ENCODE peak calls at places on chromosomes 4 and X, in six cellular contexts. C is fibroblast of lung, H is mammary epithelial cell, G is astrocyte, Z is IMR-90, U is Karpas-422. W is an unnamed sample.

GRCh38 chr4:165472943-165473676 is 94.3 kb downstream of the CPE start:
- DNase-seq in Z (no peak), U (no peak), G (no peak), H (no peak), C (no peak), W (no peak)

GRCh38 chrX:79081895-79082512 is 62.5 kb upstream of the GPR174 start:
- DNase-seq in U (peak), Z (peak), H (peak), G (no peak), C (peak), W (peak)

GRCh38 chr4:105088110-105088879 is 58.4 kb upstream of the TET2 start:
- DNase-seq in G (peak), Z (peak), H (peak), C (peak), U (no peak), W (peak)

GRCh38 chr4:185559913-185560281 is 24.6 kb upstream of the PDLIM3 start:
- DNase-seq in C (peak), H (peak), U (no peak), G (peak), Z (peak), W (peak)

GRCh38 chrX:118066867-118067515 is 49.6 kb downstream of the KLHL13 start:
- DNase-seq in G (no peak), Z (no peak), C (no peak), H (peak), U (no peak), W (no peak)

GRCh38 chrX:77953708-77954107 is 15.7 kb downstream of the PGAM4 start:
- DNase-seq in U (no peak), C (no peak), G (peak), Z (peak), H (no peak), W (no peak)

GRCh38 chrX:17591741-17592110 is 145.6 kb upstream of the SCML1 start:
- DNase-seq in G (peak), U (no peak), H (peak), C (peak), Z (peak), W (peak)

GRCh38 chrX:70454441-70455365 is 10.1 kb downstream of the DLG3 start:
- DNase-seq in G (peak), Z (peak), C (peak), U (peak), H (peak), W (peak)

GRCh38 chrX:25020391-25021131 is 4.8 kb upstream of the ARX start:
- DNase-seq in C (no peak), U (peak), Z (no peak), H (no peak), G (no peak), W (no peak)

GRCh38 chrX:109740076-109740809 is 7.2 kb upstream of the ACSL4 start:
- DNase-seq in H (peak), U (no peak), Z (peak), G (no peak), C (peak), W (no peak)

GRCh38 chr4:10089346-10089745 is 27.3 kb downstream of the WDR1 start:
- DNase-seq in U (peak), G (no peak), C (no peak), H (no peak), Z (no peak), W (peak)

GRCh38 chrX:46916273-46916672 is 4.1 kb downstream of the JADE3 start:
- DNase-seq in U (no peak), G (no peak), C (no peak), Z (no peak), H (no peak), W (no peak)

GRCh38 chr4:82090717-82091116 is 283.1 kb downstream of the HNRNPD start:
- DNase-seq in C (no peak), U (no peak), G (no peak), Z (no peak), H (no peak), W (no peak)

GRCh38 chrX:53284684-53285447 is 3.5 kb upstream of the IQSEC2 start:
- DNase-seq in C (peak), Z (peak), U (peak), G (no peak), H (peak), W (peak)

GRCh38 chrX:53317365-53318069 is 36.1 kb upstream of the IQSEC2 start:
- DNase-seq in H (peak), C (peak), Z (peak), U (peak), G (peak), W (peak)

GRCh38 chr4:3257691-3258482 is 8.9 kb downstream of the MSANTD1 start:
- DNase-seq in U (no peak), C (peak), Z (peak), G (peak), H (peak), W (no peak)

GRCh38 chr4:54367059-54367458 is 138.0 kb downstream of the PDGFRA start:
- DNase-seq in U (no peak), G (no peak), H (no peak), C (no peak), Z (no peak), W (no peak)

GRCh38 chr4:15366660-15367059 is 61.2 kb upstream of the C1QTNF7 start:
- DNase-seq in Z (no peak), G (no peak), U (no peak), H (no peak), C (no peak), W (no peak)
- H2AFZ ChIP-seq in Z (no peak), G (no peak), U (no peak), H (no peak), C (no peak), W (no peak)

GRCh38 chr4:99061048-99061447 is 27.5 kb downstream of the ADH5 start:
- DNase-seq in H (no peak), U (no peak), C (no peak), Z (no peak), G (no peak), W (no peak)
- H3K9ac ChIP-seq in H (no peak), U (no peak), C (no peak), Z (no peak), G (no peak), W (no peak)

DNA sequence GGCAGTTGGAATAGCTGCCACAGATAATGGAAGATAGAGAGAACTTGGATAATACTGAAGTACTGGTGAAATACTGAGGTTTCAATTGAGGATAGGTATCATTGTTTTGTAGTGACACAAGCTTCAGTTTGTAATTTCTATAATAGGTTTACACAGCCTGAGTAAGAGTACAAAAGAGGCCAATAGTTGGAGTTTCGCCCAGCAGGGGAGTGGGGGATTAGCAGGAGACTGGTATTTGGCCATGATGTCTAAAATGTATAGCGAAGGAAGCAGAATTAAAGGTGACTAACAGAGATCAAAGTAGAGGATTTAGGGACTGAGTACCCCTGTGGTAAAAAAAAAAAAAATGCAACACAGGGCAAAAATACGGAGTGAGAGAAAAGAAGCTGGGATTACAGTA is 129.5 kb downstream of the KCTD8 start:
- DNase-seq in U (no peak), G (no peak), Z (no peak), H (no peak), C (no peak), W (no peak)
- H2AFZ ChIP-seq in U (no peak), G (no peak), Z (no peak), H (no peak), C (no peak), W (no peak)

DNA sequence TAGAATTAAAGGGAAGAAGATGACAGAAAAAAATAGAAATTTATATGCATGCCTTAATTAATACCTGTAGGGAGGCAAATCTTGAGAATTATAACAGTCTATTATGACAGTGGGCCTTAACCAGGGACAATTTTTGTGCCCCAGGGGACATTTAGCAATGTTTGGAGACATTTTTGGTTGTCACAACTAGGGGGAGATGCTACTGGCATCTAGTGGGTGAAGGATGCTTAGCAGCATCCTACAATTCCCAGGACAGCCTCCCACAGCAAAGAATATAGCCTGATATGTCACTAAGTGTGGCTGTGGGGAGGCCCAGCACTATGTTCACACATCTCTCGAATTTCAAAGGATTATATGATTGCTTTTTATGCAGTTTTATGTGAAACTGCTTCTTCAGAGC is 10.5 kb downstream of the GPR82 start:
- DNase-seq in Z (peak), G (no peak), C (peak), U (peak), H (peak), W (peak)
- H3K9ac ChIP-seq in Z (no peak), G (no peak), C (no peak), U (no peak), H (no peak), W (no peak)

W was measured in endothelial cell of umbilical vein.